ENCODE peak calls at places on chromosomes 1 and 21, in five cellular contexts. C is neuronal stem cell, W is IMR-90, Y is mesenchymal stem cell, T is H1. M is an unnamed sample.
A peak's percentile ranks its signal among the peaks of the same experiment; 100 is the strongest.

GRCh38 chr1:224406216-224406615 is 28.4 kb downstream of the WDR26 start:
- DNase-seq in W (no peak), C (no peak), Y (no peak), T (no peak), M (no peak)

GRCh38 chr1:1906185-1907097 is 8.6 kb upstream of the CALML6 start:
- DNase-seq in Y (peak; percentile 87), T (peak; percentile 89), W (peak; percentile 75), C (peak; percentile 75), M (peak; percentile 85)

GRCh38 chr1:52142220-52143153 is 598 bp downstream of the ZFYVE9 start:
- DNase-seq in T (peak; percentile 66), Y (peak; percentile 74), C (peak; percentile 49), W (peak; percentile 52), M (peak; percentile 65)

GRCh38 chr1:34479731-34480130 is 275.1 kb upstream of the GJB5 start:
- DNase-seq in W (no peak), T (no peak), C (peak; percentile 35), Y (no peak), M (no peak)

GRCh38 chr1:239056940-239057339 is 329.4 kb upstream of the CHRM3 start:
- DNase-seq in Y (no peak), C (no peak), W (no peak), T (no peak), M (no peak)

GRCh38 chr1:191065346-191065745 is 587.7 kb upstream of the BRINP3 start:
- DNase-seq in C (no peak), T (no peak), Y (no peak), W (no peak), M (no peak)

GRCh38 chr1:113951719-113952118 is 22.6 kb downstream of the HIPK1 start:
- DNase-seq in C (no peak), T (no peak), Y (no peak), W (no peak), M (no peak)

GRCh38 chr21:45618287-45618686 is 25.2 kb upstream of the PCBP3 start:
- DNase-seq in C (no peak), Y (peak; percentile 41), T (no peak), W (peak; percentile 47), M (no peak)

GRCh38 chr21:44286716-44287632 is 1.3 kb downstream of the AIRE start:
- DNase-seq in T (no peak), W (no peak), C (no peak), Y (no peak), M (no peak)

GRCh38 chr1:30373471-30374399 is 349.6 kb downstream of the MATN1 start:
- DNase-seq in W (no peak), C (no peak), T (peak; percentile 28), Y (no peak), M (no peak)

GRCh38 chr1:77473690-77474089 is 191.9 kb downstream of the AK5 start:
- DNase-seq in Y (peak; percentile 82), W (peak; percentile 93), T (no peak), C (no peak), M (no peak)

GRCh38 chr1:8987881-8988617 is 38.2 kb downstream of the SLC2A7 start:
- DNase-seq in Y (peak; percentile 53), W (peak; percentile 32), C (peak; percentile 44), T (peak; percentile 95), M (peak; percentile 61)

GRCh38 chr1:168179411-168180147 is 817 bp downstream of the TIPRL start:
- DNase-seq in C (no peak), Y (peak; percentile 52), T (no peak), W (peak; percentile 25), M (no peak)

GRCh38 chr1:230282157-230282556 is 144.0 kb downstream of the PGBD5 start:
- DNase-seq in W (no peak), Y (no peak), C (no peak), T (no peak), M (no peak)

GRCh38 chr1:47580451-47580980 is 142.7 kb downstream of the FOXD2 start:
- DNase-seq in T (no peak), W (no peak), Y (no peak), C (no peak), M (no peak)

GRCh38 chr1:185627136-185627535 is 107.1 kb upstream of the HMCN1 start:
- DNase-seq in T (no peak), W (no peak), C (no peak), Y (no peak), M (no peak)

GRCh38 chr1:228393811-228394570 is 12.6 kb downstream of the TRIM11 start:
- DNase-seq in Y (no peak), C (no peak), T (no peak), W (no peak), M (no peak)

GRCh38 chr1:164518692-164519332 is 40.2 kb upstream of the PBX1 start:
- DNase-seq in Y (no peak), T (no peak), W (no peak), C (no peak), M (no peak)

GRCh38 chr1:82695443-82695842 is 894.7 kb downstream of the ADGRL2 start:
- DNase-seq in C (no peak), Y (peak; percentile 9), T (no peak), W (no peak), M (no peak)

GRCh38 chr21:44930543-44930981 is 9.3 kb upstream of the SLX9 start:
- DNase-seq in C (no peak), T (no peak), W (no peak), Y (peak; percentile 15), M (no peak)

GRCh38 chr1:41498809-41499208 is 14.3 kb upstream of the EDN2 start:
- DNase-seq in W (peak; percentile 38), T (no peak), C (no peak), Y (no peak), M (no peak)

GRCh38 chr1:170556910-170557309 is 24.9 kb downstream of the GORAB start:
- DNase-seq in Y (peak; percentile 59), C (no peak), T (no peak), W (peak; percentile 49), M (peak; percentile 41)

GRCh38 chr1:108627256-108627655 is 33.6 kb downstream of the HENMT1 start:
- DNase-seq in W (no peak), T (no peak), C (no peak), Y (no peak), M (no peak)

GRCh38 chr1:177969825-177970371 is at the start of gene SEC16B:
- DNase-seq in Y (no peak), W (no peak), C (no peak), T (no peak), M (no peak)

GRCh38 chr1:217332426-217333065 is 298.3 kb downstream of the GPATCH2 start:
- DNase-seq in W (no peak), C (no peak), T (no peak), Y (peak; percentile 3), M (no peak)

GRCh38 chr1:155893389-155894142 is 17.6 kb downstream of the RIT1 start:
- DNase-seq in T (no peak), W (peak; percentile 91), C (no peak), Y (peak; percentile 91), M (peak; percentile 34)

GRCh38 chr1:234022302-234022701 is 117.8 kb downstream of the SLC35F3 start:
- DNase-seq in C (no peak), W (no peak), Y (no peak), T (no peak), M (no peak)

GRCh38 chr1:80171101-80171500 is 1164.6 kb upstream of the ADGRL4 start:
- DNase-seq in W (no peak), T (no peak), C (no peak), Y (peak; percentile 1), M (no peak)

GRCh38 chr1:222375656-222376055 is 172.2 kb downstream of the HHIPL2 start:
- DNase-seq in C (no peak), Y (no peak), T (no peak), W (peak; percentile 49), M (no peak)

GRCh38 chr1:221169447-221169889 is 290.2 kb downstream of the HLX start:
- DNase-seq in W (peak; percentile 67), T (no peak), Y (peak; percentile 71), C (peak; percentile 36), M (no peak)

GRCh38 chr1:157442065-157442464 is 110.2 kb downstream of the FCRL5 start:
- DNase-seq in T (no peak), W (no peak), Y (no peak), C (no peak), M (no peak)

GRCh38 chr1:145891143-145891542 is 5.5 kb upstream of the ANKRD35 start:
- DNase-seq in Y (no peak), T (no peak), C (no peak), W (peak; percentile 17), M (no peak)

GRCh38 chr1:145893306-145894055 is 7.8 kb upstream of the ANKRD35 start:
- DNase-seq in W (no peak), Y (no peak), C (no peak), T (no peak), M (no peak)

GRCh38 chr1:145892486-145893087 is 6.9 kb upstream of the ANKRD35 start:
- DNase-seq in T (no peak), W (peak; percentile 71), Y (peak; percentile 47), C (no peak), M (no peak)

GRCh38 chr1:145889722-145890121 is 4.1 kb upstream of the ANKRD35 start:
- DNase-seq in Y (no peak), W (no peak), C (no peak), T (no peak), M (no peak)

GRCh38 chr1:145891587-145892485 is 6.2 kb upstream of the ANKRD35 start:
- DNase-seq in T (peak; percentile 96), Y (peak; percentile 99), W (peak; percentile 99), C (peak; percentile 92), M (peak; percentile 91)
- H2BK120ac ChIP-seq in T (no peak overlapping the region), Y (peak overlapping the region; percentile 69), W (peak overlapping the region; percentile 96), C (no peak overlapping the region), M (no peak overlapping the region)

GRCh38 chr1:116673935-116674630 is 6.5 kb upstream of the IGSF3 start:
- DNase-seq in Y (no peak), T (no peak), C (no peak), W (no peak), M (peak; percentile 76)

GRCh38 chr1:116677474-116678062 is 10.0 kb upstream of the IGSF3 start:
- DNase-seq in T (no peak), Y (no peak), W (no peak), C (no peak), M (no peak)

GRCh38 chr1:116674761-116675160 is 7.2 kb upstream of the IGSF3 start:
- DNase-seq in T (no peak), W (no peak), Y (no peak), C (no peak), M (peak; percentile 90)

GRCh38 chr1:116678732-116679090 is 11.2 kb upstream of the IGSF3 start:
- DNase-seq in T (no peak), W (no peak), C (no peak), Y (no peak), M (no peak)

DNA sequence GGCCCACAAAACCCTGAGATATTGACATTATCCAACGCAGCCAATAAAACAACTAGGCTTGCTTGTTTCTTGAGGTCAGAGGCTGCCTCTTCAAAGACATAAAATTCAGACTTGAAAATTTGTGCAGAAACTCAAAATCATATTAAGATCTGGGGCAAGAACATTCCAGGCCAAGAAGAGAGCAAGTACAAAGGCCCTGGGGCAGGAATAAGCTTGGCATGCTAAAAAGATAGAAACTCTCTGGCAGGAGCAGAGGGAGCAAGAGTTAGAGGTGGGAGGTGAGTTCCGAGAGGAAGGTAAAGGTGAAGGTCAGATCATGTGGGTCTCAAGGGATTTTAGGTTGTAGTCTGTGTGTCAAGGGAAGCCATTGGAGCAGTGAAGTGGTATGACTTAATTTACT is 8.8 kb upstream of the IGSF3 start:
- DNase-seq in T (no peak), W (no peak), C (no peak), Y (no peak), M (no peak)
- H2BK120ac ChIP-seq in T (no peak overlapping the region), W (no peak overlapping the region), C (no peak overlapping the region), Y (no peak overlapping the region), M (peak overlapping the region; percentile 43)

GRCh38 chr1:33256335-33256700 is at the start of gene ZNF362:
- DNase-seq in C (no peak), W (peak; percentile 60), Y (peak; percentile 74), T (peak; percentile 72), M (peak; percentile 59)
- H2BK120ac ChIP-seq in C (no peak within 1 kb of the TSS), W (peak within 1 kb of the TSS; percentile 71), Y (peak within 1 kb of the TSS; percentile 95), T (no peak within 1 kb of the TSS), M (peak within 1 kb of the TSS; percentile 85)

GRCh38 chr1:116910379-116911165 is 856 bp downstream of the PTGFRN start:
- DNase-seq in Y (peak; percentile 33), T (peak; percentile 70), C (no peak), W (no peak), M (peak; percentile 65)
- H2BK120ac ChIP-seq in Y (no peak overlapping the region), T (no peak overlapping the region), C (no peak overlapping the region), W (no peak overlapping the region), M (peak overlapping the region; percentile 87)

M was measured in trophoblast cell.